ENCODE peak calls at places on chromosomes 2 and 18, in four cellular contexts. One of them, this sample, is unnamed.
A peak's percentile ranks its signal among the peaks of the same experiment; 100 is the strongest.

GRCh38 chr2:218788529-218789237 is 6.7 kb downstream of the CYP27A1 start:
- DNase-seq in stimulated activated CD4-positive, alpha-beta T cell treated with anti-CD3 and anti-CD28 coated beads, Interleukin-12 subunit alpha, Interleukin-12 subunit beta, amount 100 ng/mL, for 48 hours: no peak
- DNase-seq in activated T-cell treated with anti-CD3 and anti-CD28 coated beads, Interleukin-2, amount 50 U/mL, for 1 hour: no peak
- DNase-seq in ELR: no peak
- DNase-seq in this sample: no peak

GRCh38 chr18:59564516-59564915 is 132.7 kb downstream of the CCBE1 start:
- DNase-seq in ELR: no peak
- DNase-seq in stimulated activated CD4-positive, alpha-beta T cell treated with anti-CD3 and anti-CD28 coated beads, Interleukin-12 subunit alpha, Interleukin-12 subunit beta, amount 100 ng/mL, for 48 hours: no peak
- DNase-seq in activated T-cell treated with anti-CD3 and anti-CD28 coated beads, Interleukin-2, amount 50 U/mL, for 1 hour: no peak
- DNase-seq in this sample: no peak

GRCh38 chr2:78318275-78318674 is 707.2 kb upstream of the REG3G start:
- DNase-seq in activated T-cell treated with anti-CD3 and anti-CD28 coated beads, Interleukin-2, amount 50 U/mL, for 1 hour: no peak
- DNase-seq in ELR: no peak
- DNase-seq in stimulated activated CD4-positive, alpha-beta T cell treated with anti-CD3 and anti-CD28 coated beads, Interleukin-12 subunit alpha, Interleukin-12 subunit beta, amount 100 ng/mL, for 48 hours: no peak
- DNase-seq in this sample: no peak

GRCh38 chr18:2536493-2536892 is 34.8 kb downstream of the METTL4 start:
- DNase-seq in ELR: peak; percentile 96
- DNase-seq in activated T-cell treated with anti-CD3 and anti-CD28 coated beads, Interleukin-2, amount 50 U/mL, for 1 hour: no peak
- DNase-seq in stimulated activated CD4-positive, alpha-beta T cell treated with anti-CD3 and anti-CD28 coated beads, Interleukin-12 subunit alpha, Interleukin-12 subunit beta, amount 100 ng/mL, for 48 hours: no peak
- DNase-seq in this sample: no peak

GRCh38 chr2:199309973-199310372 is 147.8 kb downstream of the SATB2 start:
- DNase-seq in activated T-cell treated with anti-CD3 and anti-CD28 coated beads, Interleukin-2, amount 50 U/mL, for 1 hour: no peak
- DNase-seq in ELR: no peak
- DNase-seq in stimulated activated CD4-positive, alpha-beta T cell treated with anti-CD3 and anti-CD28 coated beads, Interleukin-12 subunit alpha, Interleukin-12 subunit beta, amount 100 ng/mL, for 48 hours: no peak
- DNase-seq in this sample: no peak

GRCh38 chr2:182115258-182115657 is 129.6 kb downstream of the PPP1R1C start:
- DNase-seq in activated T-cell treated with anti-CD3 and anti-CD28 coated beads, Interleukin-2, amount 50 U/mL, for 1 hour: no peak
- DNase-seq in stimulated activated CD4-positive, alpha-beta T cell treated with anti-CD3 and anti-CD28 coated beads, Interleukin-12 subunit alpha, Interleukin-12 subunit beta, amount 100 ng/mL, for 48 hours: no peak
- DNase-seq in ELR: peak; percentile 6
- DNase-seq in this sample: no peak

GRCh38 chr2:160126756-160127155 is 64.3 kb upstream of the PLA2R1 start:
- DNase-seq in stimulated activated CD4-positive, alpha-beta T cell treated with anti-CD3 and anti-CD28 coated beads, Interleukin-12 subunit alpha, Interleukin-12 subunit beta, amount 100 ng/mL, for 48 hours: no peak
- DNase-seq in ELR: no peak
- DNase-seq in activated T-cell treated with anti-CD3 and anti-CD28 coated beads, Interleukin-2, amount 50 U/mL, for 1 hour: no peak
- DNase-seq in this sample: no peak

GRCh38 chr18:61572871-61573270 is 239.6 kb downstream of the CDH20 start:
- DNase-seq in activated T-cell treated with anti-CD3 and anti-CD28 coated beads, Interleukin-2, amount 50 U/mL, for 1 hour: no peak
- DNase-seq in ELR: no peak
- DNase-seq in stimulated activated CD4-positive, alpha-beta T cell treated with anti-CD3 and anti-CD28 coated beads, Interleukin-12 subunit alpha, Interleukin-12 subunit beta, amount 100 ng/mL, for 48 hours: no peak
- DNase-seq in this sample: no peak

GRCh38 chr2:11387100-11387390 is 42.6 kb upstream of the ROCK2 start:
- DNase-seq in activated T-cell treated with anti-CD3 and anti-CD28 coated beads, Interleukin-2, amount 50 U/mL, for 1 hour: no peak
- DNase-seq in ELR: no peak
- DNase-seq in stimulated activated CD4-positive, alpha-beta T cell treated with anti-CD3 and anti-CD28 coated beads, Interleukin-12 subunit alpha, Interleukin-12 subunit beta, amount 100 ng/mL, for 48 hours: no peak
- DNase-seq in this sample: no peak

GRCh38 chr2:38176619-38177021 is 100.7 kb upstream of the CYP1B1 start:
- DNase-seq in ELR: peak; percentile 71
- DNase-seq in activated T-cell treated with anti-CD3 and anti-CD28 coated beads, Interleukin-2, amount 50 U/mL, for 1 hour: no peak
- DNase-seq in stimulated activated CD4-positive, alpha-beta T cell treated with anti-CD3 and anti-CD28 coated beads, Interleukin-12 subunit alpha, Interleukin-12 subunit beta, amount 100 ng/mL, for 48 hours: no peak
- DNase-seq in this sample: no peak

GRCh38 chr2:217743980-217744761 is 258.6 kb downstream of the TNS1 start:
- DNase-seq in ELR: no peak
- DNase-seq in stimulated activated CD4-positive, alpha-beta T cell treated with anti-CD3 and anti-CD28 coated beads, Interleukin-12 subunit alpha, Interleukin-12 subunit beta, amount 100 ng/mL, for 48 hours: no peak
- DNase-seq in activated T-cell treated with anti-CD3 and anti-CD28 coated beads, Interleukin-2, amount 50 U/mL, for 1 hour: no peak
- DNase-seq in this sample: peak; percentile 60

GRCh38 chr18:79450289-79450920 is 54.7 kb downstream of the NFATC1 start:
- DNase-seq in activated T-cell treated with anti-CD3 and anti-CD28 coated beads, Interleukin-2, amount 50 U/mL, for 1 hour: no peak
- DNase-seq in ELR: no peak
- DNase-seq in stimulated activated CD4-positive, alpha-beta T cell treated with anti-CD3 and anti-CD28 coated beads, Interleukin-12 subunit alpha, Interleukin-12 subunit beta, amount 100 ng/mL, for 48 hours: no peak
- DNase-seq in this sample: no peak

GRCh38 chr18:38241216-38241615 is 675.6 kb upstream of the CELF4 start:
- DNase-seq in activated T-cell treated with anti-CD3 and anti-CD28 coated beads, Interleukin-2, amount 50 U/mL, for 1 hour: no peak
- DNase-seq in stimulated activated CD4-positive, alpha-beta T cell treated with anti-CD3 and anti-CD28 coated beads, Interleukin-12 subunit alpha, Interleukin-12 subunit beta, amount 100 ng/mL, for 48 hours: no peak
- DNase-seq in ELR: no peak
- DNase-seq in this sample: no peak

GRCh38 chr18:22900558-22901183 is 32.5 kb upstream of the RBBP8 start:
- DNase-seq in stimulated activated CD4-positive, alpha-beta T cell treated with anti-CD3 and anti-CD28 coated beads, Interleukin-12 subunit alpha, Interleukin-12 subunit beta, amount 100 ng/mL, for 48 hours: no peak
- DNase-seq in ELR: no peak
- DNase-seq in activated T-cell treated with anti-CD3 and anti-CD28 coated beads, Interleukin-2, amount 50 U/mL, for 1 hour: no peak
- DNase-seq in this sample: no peak

GRCh38 chr2:54321062-54321461 is 65.0 kb upstream of the TSPYL6 start:
- DNase-seq in ELR: no peak
- DNase-seq in stimulated activated CD4-positive, alpha-beta T cell treated with anti-CD3 and anti-CD28 coated beads, Interleukin-12 subunit alpha, Interleukin-12 subunit beta, amount 100 ng/mL, for 48 hours: no peak
- DNase-seq in activated T-cell treated with anti-CD3 and anti-CD28 coated beads, Interleukin-2, amount 50 U/mL, for 1 hour: no peak
- DNase-seq in this sample: no peak

GRCh38 chr2:240513544-240514287 is 44.1 kb downstream of the ANKMY1 start:
- DNase-seq in activated T-cell treated with anti-CD3 and anti-CD28 coated beads, Interleukin-2, amount 50 U/mL, for 1 hour: peak; percentile 85
- DNase-seq in ELR: peak; percentile 88
- DNase-seq in stimulated activated CD4-positive, alpha-beta T cell treated with anti-CD3 and anti-CD28 coated beads, Interleukin-12 subunit alpha, Interleukin-12 subunit beta, amount 100 ng/mL, for 48 hours: peak; percentile 76
- DNase-seq in this sample: peak; percentile 89

GRCh38 chr2:10038123-10038522 is 5.2 kb upstream of the KLF11 start:
- DNase-seq in activated T-cell treated with anti-CD3 and anti-CD28 coated beads, Interleukin-2, amount 50 U/mL, for 1 hour: no peak
- DNase-seq in stimulated activated CD4-positive, alpha-beta T cell treated with anti-CD3 and anti-CD28 coated beads, Interleukin-12 subunit alpha, Interleukin-12 subunit beta, amount 100 ng/mL, for 48 hours: no peak
- DNase-seq in ELR: no peak
- DNase-seq in this sample: no peak

GRCh38 chr18:702957-703659 is 9.3 kb downstream of the ENOSF1 start:
- DNase-seq in ELR: peak; percentile 93
- DNase-seq in stimulated activated CD4-positive, alpha-beta T cell treated with anti-CD3 and anti-CD28 coated beads, Interleukin-12 subunit alpha, Interleukin-12 subunit beta, amount 100 ng/mL, for 48 hours: no peak
- DNase-seq in activated T-cell treated with anti-CD3 and anti-CD28 coated beads, Interleukin-2, amount 50 U/mL, for 1 hour: no peak
- DNase-seq in this sample: no peak

GRCh38 chr2:46988733-46989481 is 73.3 kb upstream of the MCFD2 start:
- DNase-seq in ELR: no peak
- DNase-seq in activated T-cell treated with anti-CD3 and anti-CD28 coated beads, Interleukin-2, amount 50 U/mL, for 1 hour: no peak
- DNase-seq in stimulated activated CD4-positive, alpha-beta T cell treated with anti-CD3 and anti-CD28 coated beads, Interleukin-12 subunit alpha, Interleukin-12 subunit beta, amount 100 ng/mL, for 48 hours: no peak
- DNase-seq in this sample: no peak

This sample was measured in osteocyte.